ENCODE peak calls at places on chromosomes 1 and 21, in four cellular contexts. K is GM12878, J is K562, G is HL-60. T is an unnamed sample.

GRCh38 chr1:94858276-94858675 is 38.1 kb downstream of the SLC44A3 start:
- DNase-seq in K (no peak), J (no peak), G (no peak), T (no peak)

GRCh38 chr1:166032901-166033371 is 133.9 kb downstream of the FAM78B start:
- DNase-seq in K (no peak), J (no peak), G (no peak), T (no peak)

GRCh38 chr1:101198842-101199636 is 37.8 kb upstream of the S1PR1 start:
- DNase-seq in K (peak; percentile 83), G (no peak), J (no peak), T (no peak)

GRCh38 chr1:60972841-60973364 is 109.5 kb upstream of the NFIA start:
- DNase-seq in J (no peak), K (no peak), G (no peak), T (no peak)

GRCh38 chr1:165073402-165074007 is 283.0 kb downstream of the LMX1A start:
- DNase-seq in J (peak; percentile 23), G (peak; percentile 22), K (no peak), T (peak; percentile 12)

GRCh38 chr1:56688522-56689026 is 43.5 kb downstream of the PRKAA2 start:
- DNase-seq in G (no peak), J (no peak), K (peak; percentile 1), T (no peak)

GRCh38 chr1:160716013-160716412 is 4.4 kb upstream of the CD48 start:
- DNase-seq in G (no peak), K (no peak), J (no peak), T (no peak)

GRCh38 chr1:214615111-214615510 is 12.1 kb downstream of the CENPF start:
- DNase-seq in K (no peak), G (no peak), J (no peak), T (no peak)

GRCh38 chr1:221816899-221817298 is 75.0 kb upstream of the DUSP10 start:
- DNase-seq in G (no peak), J (no peak), K (no peak), T (no peak)

GRCh38 chr1:203744008-203744972 is 20.7 kb upstream of the LAX1 start:
- DNase-seq in G (peak; percentile 73), K (no peak), J (no peak), T (no peak)

GRCh38 chr1:154607084-154607747 is 770 bp downstream of the ADAR start:
- DNase-seq in J (no peak), G (no peak), K (no peak), T (no peak)

GRCh38 chr1:5891141-5891540 is 101.1 kb downstream of the NPHP4 start:
- DNase-seq in J (no peak), K (no peak), G (no peak), T (no peak)

GRCh38 chr21:42343556-42343955 is 7.2 kb downstream of the TFF2 start:
- DNase-seq in G (no peak), K (no peak), J (no peak), T (no peak)

GRCh38 chr1:4108741-4109625 is 208.9 kb upstream of the C1orf174 start:
- DNase-seq in K (no peak), G (no peak), J (no peak), T (no peak)

GRCh38 chr1:154434346-154435075 is 29.4 kb downstream of the IL6R start:
- DNase-seq in J (no peak), G (no peak), K (no peak), T (no peak)

GRCh38 chr1:80212021-80212420 is 1205.5 kb upstream of the ADGRL4 start:
- DNase-seq in K (no peak), J (no peak), G (no peak), T (no peak)

GRCh38 chr21:42075686-42076471 is 4.8 kb downstream of the UMODL1 start:
- DNase-seq in G (no peak), K (no peak), J (no peak), T (no peak)

GRCh38 chr1:160567858-160568682 is 11.2 kb downstream of the CD84 start:
- DNase-seq in K (no peak), J (no peak), G (peak; percentile 46), T (no peak)

GRCh38 chr1:162663086-162663485 is 30.8 kb downstream of the DDR2 start:
- DNase-seq in J (no peak), G (no peak), K (no peak), T (no peak)

GRCh38 chr1:152462636-152463035 is 48.0 kb upstream of the LCE5A start:
- DNase-seq in J (no peak), K (no peak), G (no peak), T (no peak)

GRCh38 chr21:33384851-33385331 is 18.3 kb upstream of the IFNGR2 start:
- DNase-seq in K (no peak), J (no peak), G (no peak), T (no peak)

GRCh38 chr1:184406454-184406853 is 19.6 kb downstream of the C1orf21 start:
- DNase-seq in J (no peak), K (no peak), G (no peak), T (no peak)
- TF ChIP-seq SPI1 in J (no peak), K (no peak), G (no peak), T (no peak)

DNA sequence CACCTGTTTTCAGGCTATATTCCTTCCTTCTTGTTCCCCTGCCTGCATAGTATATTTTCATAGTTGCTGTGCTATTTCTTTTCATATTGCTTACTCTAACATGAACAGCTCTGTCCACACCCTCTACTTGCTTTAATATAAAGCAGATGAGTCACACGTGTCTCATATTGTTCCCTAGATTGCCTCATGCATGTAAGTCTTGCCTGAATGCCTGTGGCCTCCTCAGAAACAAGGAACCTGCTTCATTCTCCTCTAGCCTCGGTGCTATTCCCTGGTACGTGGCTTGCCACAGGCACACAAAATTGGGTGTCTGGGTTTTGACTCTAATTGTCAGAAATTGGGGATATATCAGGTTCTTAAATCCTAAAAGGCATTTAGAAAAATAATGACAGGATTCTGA is 16.5 kb upstream of the PKP1 start:
- DNase-seq in J (no peak), G (no peak), K (no peak), T (no peak)
- TF ChIP-seq SPI1 in J (no peak), G (no peak), K (no peak), T (no peak)

DNA sequence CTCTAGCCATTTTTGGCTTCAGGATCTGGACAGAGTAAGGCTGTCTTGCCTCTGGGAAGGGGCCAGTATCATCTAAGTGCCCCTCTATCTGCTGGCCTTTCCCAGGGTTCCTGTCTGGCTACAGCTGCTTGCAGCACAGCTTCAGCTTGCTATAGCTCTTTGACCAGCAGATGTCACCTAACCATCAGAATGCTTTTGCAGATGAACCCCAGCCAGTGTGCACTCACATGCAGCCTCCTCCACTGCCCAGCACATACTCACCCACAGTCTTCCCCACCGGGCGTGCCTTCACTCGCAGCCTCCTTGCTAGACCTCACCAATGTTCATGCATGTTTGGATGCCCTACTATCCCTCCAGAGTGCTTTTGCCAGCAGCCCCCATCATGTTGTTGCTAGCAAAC is 769.0 kb downstream of the BRINP3 start:
- DNase-seq in K (no peak), J (no peak), G (no peak), T (no peak)
- TF ChIP-seq SPI1 in K (no peak), J (no peak), G (no peak), T (no peak)

GRCh38 chr1:17201201-17202021 is 3.5 kb upstream of the PADI1 start:
- DNase-seq in G (no peak), J (no peak), K (no peak), T (no peak)
- TF ChIP-seq SPI1 in G (no peak), J (no peak), K (no peak), T (no peak)

GRCh38 chr1:58250587-58250948 is 296.0 kb downstream of the OMA1 start:
- DNase-seq in J (no peak), G (no peak), K (no peak), T (no peak)

GRCh38 chr1:58249371-58249728 is 297.2 kb downstream of the OMA1 start:
- DNase-seq in K (no peak), G (no peak), J (no peak), T (no peak)

GRCh38 chr1:58249729-58250586 is 296.6 kb downstream of the OMA1 start:
- DNase-seq in K (no peak), G (no peak), J (no peak), T (peak; percentile 27)

GRCh38 chr1:58248067-58248466 is 298.5 kb downstream of the OMA1 start:
- DNase-seq in K (no peak), G (no peak), J (no peak), T (no peak)

DNA sequence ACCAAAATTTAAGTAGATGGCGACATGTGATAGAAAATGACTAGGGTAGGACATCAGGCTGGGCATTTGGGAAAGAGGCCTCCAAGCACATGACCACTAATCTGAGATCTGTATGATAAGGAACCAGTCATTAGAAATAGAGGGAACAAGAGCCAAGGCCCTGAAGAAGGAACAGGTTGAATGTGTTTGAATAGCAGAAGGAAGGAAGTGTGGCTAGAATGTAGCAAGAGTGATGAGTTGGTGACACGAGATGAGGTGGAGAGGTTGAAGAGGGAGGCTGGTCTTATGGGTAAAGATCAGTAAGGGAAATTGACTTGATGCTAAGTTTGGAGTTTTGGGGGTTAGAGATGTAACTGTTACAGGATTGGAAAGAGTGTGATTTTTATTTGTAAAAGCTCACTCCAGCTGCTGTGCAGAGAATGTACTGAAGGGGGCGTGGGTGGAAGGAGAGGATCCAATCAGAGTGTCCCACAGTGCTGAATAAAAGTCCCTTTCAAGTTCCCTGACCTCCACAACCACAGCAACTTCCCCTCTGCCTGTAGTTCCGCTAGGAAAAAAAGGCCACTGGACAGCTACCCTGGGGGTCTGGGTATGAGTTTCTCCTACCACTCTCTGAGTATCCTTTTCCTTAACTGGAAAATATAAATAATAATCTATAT is 295.0 kb downstream of the OMA1 start:
- DNase-seq in J (peak; percentile 53), K (no peak), G (peak; percentile 73), T (peak; percentile 12)
- TF ChIP-seq SPI1 in J (no peak), K (no peak), G (peak; percentile 88), T (no peak)

DNA sequence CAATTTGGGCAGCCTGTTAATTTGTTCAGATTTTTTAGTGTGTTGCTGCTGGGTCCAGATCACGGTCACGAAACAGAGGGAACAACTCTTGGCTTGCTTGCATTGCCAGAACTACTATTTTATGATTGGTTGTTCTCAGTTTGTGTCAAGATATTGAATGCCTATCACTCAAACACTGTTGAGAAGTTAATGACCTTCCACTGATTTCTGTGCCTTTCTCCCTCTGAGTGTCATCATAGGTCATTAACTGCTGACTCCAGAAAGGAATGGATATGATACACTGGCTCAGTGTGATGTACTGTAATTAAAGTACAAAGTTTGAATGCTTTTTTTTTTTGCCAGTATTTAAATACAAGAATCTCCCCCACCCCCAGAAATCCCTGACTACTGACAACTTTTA is 9.2 kb downstream of the CHODL start:
- DNase-seq in J (no peak), G (no peak), K (no peak), T (no peak)
- TF ChIP-seq SPI1 in J (no peak), G (no peak), K (no peak), T (no peak)

GRCh38 chr1:174218983-174219382 is 59.7 kb downstream of the RABGAP1L start:
- DNase-seq in J (no peak), K (no peak), G (no peak), T (no peak)

GRCh38 chr1:174215766-174216165 is 56.4 kb downstream of the RABGAP1L start:
- DNase-seq in J (no peak), K (no peak), G (no peak), T (no peak)

GRCh38 chr1:174219606-174220370 is 60.5 kb downstream of the RABGAP1L start:
- DNase-seq in J (no peak), G (no peak), K (no peak), T (no peak)

GRCh38 chr1:174217248-174217647 is 57.9 kb downstream of the RABGAP1L start:
- DNase-seq in K (no peak), J (no peak), G (no peak), T (no peak)

GRCh38 chr1:174217787-174218574 is 58.7 kb downstream of the RABGAP1L start:
- DNase-seq in J (no peak), K (no peak), G (no peak), T (no peak)
- TF ChIP-seq SPI1 in J (no peak), K (no peak), G (no peak), T (no peak)